ENCODE peak calls at places on chromosomes 16 and 17, in eight cellular contexts. One of them, this sample, is unnamed.

GRCh38 chr16:85928411-85928820 is 29.5 kb downstream of the IRF8 start:
- DNase-seq in T-helper 1 cell: no peak
- DNase-seq in neuronal stem cell: no peak
- DNase-seq in WTC11: no peak
- DNase-seq in heart right ventricle: no peak
- DNase-seq in cerebellum: peak
- DNase-seq in tibial nerve: peak
- DNase-seq in fibroblast of gingiva: peak
- DNase-seq in this sample: no peak

GRCh38 chr16:13680021-13680672 is 239.8 kb upstream of the ERCC4 start:
- DNase-seq in T-helper 1 cell: no peak
- DNase-seq in neuronal stem cell: no peak
- DNase-seq in WTC11: no peak
- DNase-seq in heart right ventricle: no peak
- DNase-seq in cerebellum: no peak
- DNase-seq in tibial nerve: no peak
- DNase-seq in fibroblast of gingiva: no peak
- DNase-seq in this sample: no peak

GRCh38 chr16:24685539-24686432 is 43.7 kb upstream of the TNRC6A start:
- DNase-seq in T-helper 1 cell: no peak
- DNase-seq in neuronal stem cell: peak
- DNase-seq in WTC11: peak
- DNase-seq in heart right ventricle: peak
- DNase-seq in cerebellum: peak
- DNase-seq in tibial nerve: peak
- DNase-seq in fibroblast of gingiva: peak
- DNase-seq in this sample: peak

GRCh38 chr17:48102700-48103378 is 1.6 kb upstream of the CBX1 start:
- DNase-seq in T-helper 1 cell: peak
- DNase-seq in neuronal stem cell: no peak
- DNase-seq in WTC11: no peak
- DNase-seq in heart right ventricle: no peak
- DNase-seq in cerebellum: no peak
- DNase-seq in tibial nerve: no peak
- DNase-seq in fibroblast of gingiva: no peak
- DNase-seq in this sample: no peak

GRCh38 chr16:28821874-28822519 is 802 bp upstream of the ATXN2L start:
- DNase-seq in T-helper 1 cell: no peak
- DNase-seq in neuronal stem cell: no peak
- DNase-seq in WTC11: no peak
- DNase-seq in heart right ventricle: no peak
- DNase-seq in cerebellum: peak
- DNase-seq in tibial nerve: no peak
- DNase-seq in fibroblast of gingiva: no peak
- DNase-seq in this sample: no peak

GRCh38 chr17:65027305-65027704 is 29.2 kb downstream of the GNA13 start:
- DNase-seq in T-helper 1 cell: peak
- DNase-seq in neuronal stem cell: no peak
- DNase-seq in WTC11: peak
- DNase-seq in heart right ventricle: no peak
- DNase-seq in cerebellum: no peak
- DNase-seq in tibial nerve: no peak
- DNase-seq in fibroblast of gingiva: peak
- DNase-seq in this sample: no peak

GRCh38 chr17:29176500-29177351 is 3.5 kb downstream of the MYO18A start:
- DNase-seq in T-helper 1 cell: peak
- DNase-seq in neuronal stem cell: peak
- DNase-seq in WTC11: peak
- DNase-seq in heart right ventricle: peak
- DNase-seq in cerebellum: no peak
- DNase-seq in tibial nerve: no peak
- DNase-seq in fibroblast of gingiva: peak
- DNase-seq in this sample: peak

GRCh38 chr17:16987830-16988601 is 16.1 kb upstream of the TNFRSF13B start:
- DNase-seq in T-helper 1 cell: peak
- DNase-seq in neuronal stem cell: no peak
- DNase-seq in WTC11: no peak
- DNase-seq in heart right ventricle: peak
- DNase-seq in cerebellum: no peak
- DNase-seq in tibial nerve: peak
- DNase-seq in fibroblast of gingiva: peak
- DNase-seq in this sample: peak

GRCh38 chr17:27538156-27538955 is 82.1 kb downstream of the KSR1 start:
- DNase-seq in T-helper 1 cell: no peak
- DNase-seq in neuronal stem cell: no peak
- DNase-seq in WTC11: no peak
- DNase-seq in heart right ventricle: no peak
- DNase-seq in cerebellum: no peak
- DNase-seq in tibial nerve: no peak
- DNase-seq in fibroblast of gingiva: no peak
- DNase-seq in this sample: no peak

GRCh38 chr16:88792668-88793587 is 7.9 kb upstream of the PIEZO1 start:
- DNase-seq in T-helper 1 cell: no peak
- DNase-seq in neuronal stem cell: no peak
- DNase-seq in WTC11: no peak
- DNase-seq in heart right ventricle: no peak
- DNase-seq in cerebellum: no peak
- DNase-seq in tibial nerve: no peak
- DNase-seq in fibroblast of gingiva: no peak
- DNase-seq in this sample: no peak

GRCh38 chr17:3916825-3917224 is 560 bp upstream of the P2RX1 start:
- DNase-seq in T-helper 1 cell: no peak
- DNase-seq in neuronal stem cell: no peak
- DNase-seq in WTC11: no peak
- DNase-seq in heart right ventricle: no peak
- DNase-seq in cerebellum: no peak
- DNase-seq in tibial nerve: no peak
- DNase-seq in fibroblast of gingiva: no peak
- DNase-seq in this sample: no peak

GRCh38 chr17:38798614-38799500 is 499 bp downstream of the PIP4K2B start:
- DNase-seq in T-helper 1 cell: peak
- DNase-seq in neuronal stem cell: peak
- DNase-seq in WTC11: no peak
- DNase-seq in heart right ventricle: peak
- DNase-seq in cerebellum: peak
- DNase-seq in tibial nerve: peak
- DNase-seq in fibroblast of gingiva: peak
- DNase-seq in this sample: peak

GRCh38 chr17:42392664-42393415 is 4.6 kb upstream of the STAT3 start:
- DNase-seq in T-helper 1 cell: no peak
- DNase-seq in neuronal stem cell: no peak
- DNase-seq in WTC11: no peak
- DNase-seq in heart right ventricle: no peak
- DNase-seq in cerebellum: no peak
- DNase-seq in tibial nerve: no peak
- DNase-seq in fibroblast of gingiva: no peak
- DNase-seq in this sample: no peak

GRCh38 chr16:86630471-86630870 is 52.1 kb downstream of the FOXL1 start:
- DNase-seq in T-helper 1 cell: no peak
- DNase-seq in neuronal stem cell: no peak
- DNase-seq in WTC11: no peak
- DNase-seq in heart right ventricle: no peak
- DNase-seq in cerebellum: no peak
- DNase-seq in tibial nerve: peak
- DNase-seq in fibroblast of gingiva: peak
- DNase-seq in this sample: no peak

GRCh38 chr17:59357929-59358328 is 26.5 kb downstream of the YPEL2 start:
- DNase-seq in T-helper 1 cell: no peak
- DNase-seq in neuronal stem cell: no peak
- DNase-seq in WTC11: no peak
- DNase-seq in heart right ventricle: no peak
- DNase-seq in cerebellum: no peak
- DNase-seq in tibial nerve: no peak
- DNase-seq in fibroblast of gingiva: no peak
- DNase-seq in this sample: no peak

GRCh38 chr16:4385066-4385788 is 13.6 kb downstream of the VASN start:
- DNase-seq in T-helper 1 cell: no peak
- DNase-seq in neuronal stem cell: no peak
- DNase-seq in WTC11: no peak
- DNase-seq in heart right ventricle: no peak
- DNase-seq in cerebellum: no peak
- DNase-seq in tibial nerve: no peak
- DNase-seq in fibroblast of gingiva: peak
- DNase-seq in this sample: no peak

GRCh38 chr16:83943516-83944050 is 9.5 kb upstream of the OSGIN1 start:
- DNase-seq in T-helper 1 cell: no peak
- DNase-seq in neuronal stem cell: no peak
- DNase-seq in WTC11: no peak
- DNase-seq in heart right ventricle: no peak
- DNase-seq in cerebellum: no peak
- DNase-seq in tibial nerve: no peak
- DNase-seq in fibroblast of gingiva: no peak
- DNase-seq in this sample: no peak

GRCh38 chr17:45284176-45285140 is 22.6 kb upstream of the SPATA32 start:
- DNase-seq in T-helper 1 cell: peak
- DNase-seq in neuronal stem cell: no peak
- DNase-seq in WTC11: peak
- DNase-seq in heart right ventricle: peak
- DNase-seq in cerebellum: peak
- DNase-seq in tibial nerve: no peak
- DNase-seq in fibroblast of gingiva: no peak
- DNase-seq in this sample: peak

GRCh38 chr17:68497885-68498319 is 14.3 kb upstream of the PRKAR1A start:
- DNase-seq in T-helper 1 cell: peak
- DNase-seq in neuronal stem cell: no peak
- DNase-seq in WTC11: no peak
- DNase-seq in heart right ventricle: no peak
- DNase-seq in cerebellum: no peak
- DNase-seq in tibial nerve: no peak
- DNase-seq in fibroblast of gingiva: no peak
- DNase-seq in this sample: peak

GRCh38 chr17:42252528-42253172 is 23.5 kb downstream of the STAT5B start:
- DNase-seq in T-helper 1 cell: peak
- DNase-seq in neuronal stem cell: no peak
- DNase-seq in WTC11: no peak
- DNase-seq in heart right ventricle: no peak
- DNase-seq in cerebellum: no peak
- DNase-seq in tibial nerve: no peak
- DNase-seq in fibroblast of gingiva: peak
- DNase-seq in this sample: no peak

GRCh38 chr17:42363767-42364585 is 24.3 kb downstream of the STAT3 start:
- DNase-seq in T-helper 1 cell: no peak
- DNase-seq in neuronal stem cell: no peak
- DNase-seq in WTC11: no peak
- DNase-seq in heart right ventricle: no peak
- DNase-seq in cerebellum: no peak
- DNase-seq in tibial nerve: peak
- DNase-seq in fibroblast of gingiva: peak
- DNase-seq in this sample: no peak

GRCh38 chr16:46621006-46621629 is at the start of gene SHCBP1:
- DNase-seq in T-helper 1 cell: peak
- DNase-seq in neuronal stem cell: peak
- DNase-seq in WTC11: peak
- DNase-seq in heart right ventricle: peak
- DNase-seq in cerebellum: peak
- DNase-seq in tibial nerve: peak
- DNase-seq in fibroblast of gingiva: peak
- DNase-seq in this sample: peak

GRCh38 chr16:58478427-58478826 is 21.5 kb upstream of the NDRG4 start:
- DNase-seq in T-helper 1 cell: no peak
- DNase-seq in neuronal stem cell: no peak
- DNase-seq in WTC11: no peak
- DNase-seq in heart right ventricle: no peak
- DNase-seq in cerebellum: no peak
- DNase-seq in tibial nerve: no peak
- DNase-seq in fibroblast of gingiva: no peak
- DNase-seq in this sample: no peak

GRCh38 chr17:60395508-60396065 is 3.7 kb upstream of the USP32 start:
- DNase-seq in T-helper 1 cell: peak
- DNase-seq in neuronal stem cell: no peak
- DNase-seq in WTC11: no peak
- DNase-seq in heart right ventricle: no peak
- DNase-seq in cerebellum: no peak
- DNase-seq in tibial nerve: no peak
- DNase-seq in fibroblast of gingiva: no peak
- DNase-seq in this sample: no peak

GRCh38 chr17:7750321-7750821 is 32.8 kb downstream of the DNAH2 start:
- DNase-seq in T-helper 1 cell: no peak
- DNase-seq in neuronal stem cell: no peak
- DNase-seq in WTC11: no peak
- DNase-seq in heart right ventricle: no peak
- DNase-seq in cerebellum: no peak
- DNase-seq in tibial nerve: no peak
- DNase-seq in fibroblast of gingiva: peak
- DNase-seq in this sample: no peak

GRCh38 chr17:50297407-50297865 is 23.2 kb downstream of the TMEM92 start:
- DNase-seq in T-helper 1 cell: peak
- DNase-seq in neuronal stem cell: peak
- DNase-seq in WTC11: peak
- DNase-seq in heart right ventricle: peak
- DNase-seq in cerebellum: peak
- DNase-seq in tibial nerve: peak
- DNase-seq in fibroblast of gingiva: peak
- DNase-seq in this sample: peak

GRCh38 chr16:68257251-68257905 is 6.9 kb upstream of the SLC7A6 start:
- DNase-seq in T-helper 1 cell: no peak
- DNase-seq in neuronal stem cell: no peak
- DNase-seq in WTC11: no peak
- DNase-seq in heart right ventricle: no peak
- DNase-seq in cerebellum: no peak
- DNase-seq in tibial nerve: no peak
- DNase-seq in fibroblast of gingiva: no peak
- DNase-seq in this sample: peak

GRCh38 chr16:15714393-15715172 is 64.5 kb downstream of the NDE1 start:
- DNase-seq in T-helper 1 cell: no peak
- DNase-seq in neuronal stem cell: no peak
- DNase-seq in WTC11: no peak
- DNase-seq in heart right ventricle: no peak
- DNase-seq in cerebellum: no peak
- DNase-seq in tibial nerve: no peak
- DNase-seq in fibroblast of gingiva: no peak
- DNase-seq in this sample: no peak

GRCh38 chr17:80837711-80838110 is 153.9 kb upstream of the CHMP6 start:
- DNase-seq in T-helper 1 cell: no peak
- DNase-seq in neuronal stem cell: no peak
- DNase-seq in WTC11: no peak
- DNase-seq in heart right ventricle: no peak
- DNase-seq in cerebellum: no peak
- DNase-seq in tibial nerve: no peak
- DNase-seq in fibroblast of gingiva: no peak
- DNase-seq in this sample: no peak

GRCh38 chr16:48421741-48422140 is 36.5 kb upstream of the SIAH1 start:
- DNase-seq in T-helper 1 cell: no peak
- DNase-seq in neuronal stem cell: no peak
- DNase-seq in WTC11: no peak
- DNase-seq in heart right ventricle: no peak
- DNase-seq in cerebellum: no peak
- DNase-seq in tibial nerve: no peak
- DNase-seq in fibroblast of gingiva: no peak
- DNase-seq in this sample: no peak

GRCh38 chr16:24626251-24626650 is 86.9 kb downstream of the RBBP6 start:
- DNase-seq in T-helper 1 cell: no peak
- DNase-seq in neuronal stem cell: no peak
- DNase-seq in WTC11: no peak
- DNase-seq in heart right ventricle: no peak
- DNase-seq in cerebellum: no peak
- DNase-seq in tibial nerve: no peak
- DNase-seq in fibroblast of gingiva: peak
- DNase-seq in this sample: no peak

GRCh38 chr17:55434721-55435120 is 13.1 kb upstream of the MMD start:
- DNase-seq in T-helper 1 cell: no peak
- DNase-seq in neuronal stem cell: no peak
- DNase-seq in WTC11: no peak
- DNase-seq in heart right ventricle: no peak
- DNase-seq in cerebellum: no peak
- DNase-seq in tibial nerve: no peak
- DNase-seq in fibroblast of gingiva: no peak
- DNase-seq in this sample: no peak

GRCh38 chr16:12455287-12455798 is 348.3 kb downstream of the CPPED1 start:
- DNase-seq in T-helper 1 cell: peak
- DNase-seq in neuronal stem cell: peak
- DNase-seq in WTC11: peak
- DNase-seq in heart right ventricle: peak
- DNase-seq in cerebellum: no peak
- DNase-seq in tibial nerve: peak
- DNase-seq in fibroblast of gingiva: peak
- DNase-seq in this sample: peak

This sample was measured in left colon.